ENCODE peak calls at places on chromosomes 5 and 9, in seven cellular contexts. O is tibial nerve, K is stomach, R is K562, G is A549, Z is suprapubic skin, Y is ovary. D is an unnamed sample.

GRCh38 chr9:91606255-91606995 is 182.8 kb upstream of the NFIL3 start:
- DNase-seq in O (no peak), K (no peak), R (no peak), G (no peak), Z (no peak), Y (no peak), D (no peak)

GRCh38 chr5:180327166-180327565 is 26.0 kb downstream of the GFPT2 start:
- DNase-seq in O (no peak), K (no peak), R (no peak), G (no peak), Z (no peak), Y (no peak), D (no peak)

GRCh38 chr5:82011761-82012160 is 39.9 kb downstream of the ATG10 start:
- DNase-seq in O (no peak), K (no peak), R (no peak), G (no peak), Z (no peak), Y (no peak), D (no peak)

GRCh38 chr5:126973193-126973592 is 57.2 kb downstream of the MARCHF3 start:
- DNase-seq in O (no peak), K (no peak), R (no peak), G (no peak), Z (no peak), Y (no peak), D (no peak)

GRCh38 chr5:141484499-141485304 is at the start of gene PCDHGC4:
- DNase-seq in O (no peak), K (no peak), R (no peak), G (no peak), Z (no peak), Y (no peak), D (no peak)

GRCh38 chr9:128702949-128703615 is 779 bp downstream of the PKN3 start:
- DNase-seq in O (no peak), K (no peak), R (peak; percentile 82), G (peak; percentile 60), Z (no peak), Y (no peak), D (no peak)

GRCh38 chr9:90861826-90862740 is 60.5 kb downstream of the SYK start:
- DNase-seq in O (no peak), K (no peak), R (no peak), G (no peak), Z (no peak), Y (no peak), D (no peak)

GRCh38 chr5:100553209-100553608 is 18.0 kb downstream of the FAM174A start:
- DNase-seq in O (no peak), K (no peak), R (no peak), G (no peak), Z (no peak), Y (no peak), D (no peak)

GRCh38 chr5:43288269-43288831 is 24.9 kb downstream of the HMGCS1 start:
- DNase-seq in O (no peak), K (no peak), R (no peak), G (no peak), Z (no peak), Y (no peak), D (no peak)

GRCh38 chr5:176725521-176725920 is 78.2 kb downstream of the TSPAN17 start:
- DNase-seq in O (no peak), K (peak; percentile 36), R (no peak), G (no peak), Z (no peak), Y (no peak), D (no peak)

GRCh38 chr5:157561105-157561504 is 14.5 kb downstream of the ADAM19 start:
- DNase-seq in O (no peak), K (no peak), R (no peak), G (no peak), Z (no peak), Y (no peak), D (no peak)

GRCh38 chr5:101728933-101729332 is 567.2 kb downstream of the SLCO4C1 start:
- DNase-seq in O (no peak), K (no peak), R (no peak), G (no peak), Z (no peak), Y (no peak), D (no peak)

GRCh38 chr5:74290634-74291033 is 349.9 kb downstream of the ENC1 start:
- DNase-seq in O (no peak), K (no peak), R (no peak), G (no peak), Z (no peak), Y (no peak), D (no peak)

GRCh38 chr9:114276908-114277821 is 45.7 kb upstream of the ORM1 start:
- DNase-seq in O (no peak), K (no peak), R (no peak), G (no peak), Z (peak; percentile 69), Y (peak; percentile 49), D (no peak)

GRCh38 chr5:1686066-1686802 is 113.4 kb downstream of the MRPL36 start:
- DNase-seq in O (no peak), K (no peak), R (no peak), G (no peak), Z (no peak), Y (no peak), D (no peak)

GRCh38 chr9:110575952-110576351 is 3.6 kb downstream of the SVEP1 start:
- DNase-seq in O (no peak), K (no peak), R (no peak), G (no peak), Z (no peak), Y (no peak), D (no peak)

GRCh38 chr9:130770093-130770492 is 65.0 kb upstream of the ABL1 start:
- DNase-seq in O (no peak), K (no peak), R (no peak), G (no peak), Z (no peak), Y (no peak), D (no peak)

GRCh38 chr9:130772185-130772584 is 62.9 kb upstream of the ABL1 start:
- DNase-seq in O (no peak), K (no peak), R (no peak), G (no peak), Z (no peak), Y (no peak), D (no peak)

GRCh38 chr9:130768265-130768664 is 66.8 kb upstream of the ABL1 start:
- DNase-seq in O (no peak), K (no peak), R (no peak), G (no peak), Z (no peak), Y (no peak), D (peak; percentile 60)

GRCh38 chr9:130769004-130769403 is 66.0 kb upstream of the ABL1 start:
- DNase-seq in O (no peak), K (no peak), R (no peak), G (no peak), Z (no peak), Y (no peak), D (no peak)

DNA sequence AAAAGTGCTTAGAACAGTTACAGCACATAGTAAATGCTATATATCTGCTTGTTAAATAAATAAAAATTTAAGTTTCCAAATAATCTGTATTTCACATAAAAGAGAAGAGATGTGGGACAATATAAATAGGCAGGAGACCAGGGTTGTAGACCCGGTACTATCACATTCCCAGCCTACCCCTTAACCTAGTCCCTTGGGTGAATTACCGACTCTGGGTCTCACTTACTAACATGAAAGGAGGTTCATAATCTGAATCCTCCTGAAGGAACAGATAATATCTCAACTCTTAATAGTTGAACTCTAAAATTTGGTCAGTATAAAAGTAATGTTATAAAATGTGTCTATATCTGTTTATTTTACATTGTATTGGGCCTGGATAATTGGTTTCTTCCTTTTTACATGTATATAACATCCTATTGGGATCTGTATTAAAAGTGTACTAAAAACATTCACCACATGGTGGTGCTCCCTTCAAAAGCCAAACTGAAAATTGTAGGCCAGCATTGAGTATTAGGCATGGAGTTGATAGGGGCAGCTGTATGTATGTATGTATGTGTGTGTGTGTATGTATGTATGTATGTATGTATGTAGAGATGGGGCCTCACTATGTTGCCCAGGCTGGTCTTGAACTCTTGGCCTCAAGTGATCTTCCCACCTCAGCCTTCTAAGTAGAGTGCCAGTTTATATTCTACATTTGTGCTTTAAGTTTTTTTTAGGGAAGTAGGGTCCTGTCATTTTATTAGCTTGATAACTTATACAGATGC is 64.2 kb upstream of the ABL1 start:
- DNase-seq in O (no peak), K (no peak), R (peak; percentile 97), G (peak; percentile 71), Z (no peak), Y (no peak), D (no peak)
- TF ChIP-seq CTCF in O (peak; percentile 43), K (peak; percentile 30), R (no peak), G (peak; percentile 87), Z (peak; percentile 41), Y (peak; percentile 88), D (peak; percentile 60)

GRCh38 chr5:77086611-77087483 is at the start of gene ZBED3:
- DNase-seq in O (peak; percentile 48), K (peak; percentile 72), R (no peak), G (peak; percentile 79), Z (peak; percentile 89), Y (peak; percentile 74), D (peak; percentile 83)
- TF ChIP-seq EP300 in O (peak; percentile 12), K (peak; percentile 13), R (no peak), G (no peak), Z (no peak), Y (no peak), D (no peak)

DNA sequence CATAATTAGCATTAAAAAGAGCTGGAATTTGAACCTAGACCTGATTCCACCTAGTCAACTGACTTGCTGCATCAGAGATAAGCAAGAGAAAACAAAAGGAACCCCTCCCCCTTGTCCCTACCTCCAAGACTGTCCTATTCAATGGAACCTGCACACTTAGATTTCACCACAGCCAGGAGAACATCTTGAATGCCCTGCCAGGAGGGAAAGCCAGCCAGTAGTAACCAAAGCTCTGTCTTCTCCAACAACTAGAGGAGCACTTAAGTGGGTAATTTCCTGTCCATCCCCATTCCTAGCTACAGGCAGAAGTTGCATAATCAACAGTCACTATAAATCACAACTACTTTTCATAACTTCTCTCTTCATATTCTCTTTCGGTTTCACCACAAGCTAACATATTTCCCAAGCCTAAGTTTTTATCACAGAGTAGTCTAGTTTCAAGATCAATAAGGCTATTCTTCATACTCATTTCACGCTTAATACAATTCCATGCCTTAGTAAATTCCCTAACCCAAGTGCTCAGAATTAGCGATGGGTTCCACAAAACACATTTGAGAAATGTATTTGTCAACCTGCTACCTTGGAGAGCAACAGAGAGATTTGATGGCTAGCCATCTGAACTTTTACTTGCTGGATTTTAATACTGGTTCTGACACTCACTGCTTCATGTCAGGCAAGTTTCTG is 2.2 kb downstream of the DENND1A start:
- DNase-seq in O (no peak), K (no peak), R (no peak), G (no peak), Z (no peak), Y (no peak), D (peak; percentile 33)
- H3K4me3 ChIP-seq in O (no peak overlapping the region), K (no peak overlapping the region), R (peak overlapping the region; percentile 72), G (peak overlapping the region; percentile 95), Z (no peak overlapping the region), Y (no peak overlapping the region), D (no peak overlapping the region)

DNA sequence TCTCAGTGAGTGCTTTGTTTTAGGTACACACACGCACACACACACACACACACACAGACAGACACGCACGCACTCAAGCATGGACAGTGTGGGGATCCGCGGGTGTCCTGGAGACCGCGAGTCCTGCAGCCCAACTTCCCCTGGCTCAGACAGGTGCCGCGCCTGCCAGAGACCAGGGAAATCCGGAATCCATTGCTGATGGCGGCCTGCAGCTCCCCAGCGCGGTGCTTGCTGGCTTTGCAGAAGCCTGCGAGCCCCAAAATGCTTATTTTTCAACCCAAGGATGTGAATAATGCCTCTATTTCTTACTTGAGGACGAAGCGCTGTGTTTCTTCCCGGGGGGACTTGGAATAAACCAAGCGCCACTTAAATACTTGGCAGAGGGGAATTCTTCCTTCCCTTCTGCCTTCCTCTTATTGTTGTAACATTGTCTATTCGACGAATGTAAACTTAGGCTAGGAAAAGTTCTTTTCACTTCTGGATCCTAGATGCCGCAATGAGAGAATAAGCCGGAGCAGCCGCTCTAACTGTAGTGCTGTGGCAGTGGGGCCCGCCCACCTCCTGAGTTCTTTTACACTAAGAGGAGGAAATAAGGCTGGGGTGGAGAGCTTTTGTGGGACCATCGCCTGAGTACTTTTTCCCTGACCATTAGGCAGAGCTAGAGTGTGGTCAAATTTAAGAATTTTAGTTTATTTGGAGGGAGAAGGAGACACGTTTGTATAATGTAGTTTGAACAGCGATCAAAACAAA is 804 bp downstream of the ITGA2 start:
- DNase-seq in O (peak; percentile 8), K (peak; percentile 34), R (no peak), G (peak; percentile 31), Z (peak; percentile 76), Y (peak; percentile 14), D (peak; percentile 56)
- TF ChIP-seq CTCF in O (peak; percentile 14), K (no peak), R (no peak), G (peak; percentile 45), Z (no peak), Y (no peak), D (no peak)